ENCODE peak calls at places on chromosomes 1 and 21, in four cellular contexts. One of them, this sample, is unnamed.
A peak's percentile ranks its signal among the peaks of the same experiment; 100 is the strongest.

GRCh38 chr1:117188268-117189108 is 22.2 kb downstream of the VTCN1 start:
- DNase-seq in stimulated activated CD4-positive, alpha-beta T cell treated with anti-CD3 and anti-CD28 coated beads, Interleukin-1b, Interleukin-23, amount 100 ng/mL, for 24 hours: no peak
- DNase-seq in activated CD8-positive, alpha-beta T cell treated with anti-CD3 and anti-CD28 coated beads for 36 hours: no peak
- DNase-seq in occipital lobe: no peak
- DNase-seq in this sample: no peak

GRCh38 chr21:33362044-33362555 is 37.3 kb downstream of the IFNAR1 start:
- DNase-seq in stimulated activated CD4-positive, alpha-beta T cell treated with anti-CD3 and anti-CD28 coated beads, Interleukin-1b, Interleukin-23, amount 100 ng/mL, for 24 hours: no peak
- DNase-seq in activated CD8-positive, alpha-beta T cell treated with anti-CD3 and anti-CD28 coated beads for 36 hours: peak; percentile 74
- DNase-seq in occipital lobe: no peak
- DNase-seq in this sample: peak; percentile 68

GRCh38 chr1:101200513-101200912 is 36.3 kb upstream of the S1PR1 start:
- DNase-seq in stimulated activated CD4-positive, alpha-beta T cell treated with anti-CD3 and anti-CD28 coated beads, Interleukin-1b, Interleukin-23, amount 100 ng/mL, for 24 hours: no peak
- DNase-seq in activated CD8-positive, alpha-beta T cell treated with anti-CD3 and anti-CD28 coated beads for 36 hours: no peak
- DNase-seq in occipital lobe: no peak
- DNase-seq in this sample: no peak

GRCh38 chr1:168476588-168477379 is 67.0 kb downstream of the XCL2 start:
- DNase-seq in stimulated activated CD4-positive, alpha-beta T cell treated with anti-CD3 and anti-CD28 coated beads, Interleukin-1b, Interleukin-23, amount 100 ng/mL, for 24 hours: no peak
- DNase-seq in activated CD8-positive, alpha-beta T cell treated with anti-CD3 and anti-CD28 coated beads for 36 hours: no peak
- DNase-seq in occipital lobe: no peak
- DNase-seq in this sample: no peak

GRCh38 chr1:228469413-228470162 is 17.6 kb upstream of the RNF187 start:
- DNase-seq in stimulated activated CD4-positive, alpha-beta T cell treated with anti-CD3 and anti-CD28 coated beads, Interleukin-1b, Interleukin-23, amount 100 ng/mL, for 24 hours: no peak
- DNase-seq in activated CD8-positive, alpha-beta T cell treated with anti-CD3 and anti-CD28 coated beads for 36 hours: no peak
- DNase-seq in occipital lobe: no peak
- DNase-seq in this sample: no peak

GRCh38 chr1:234768569-234769283 is 158.7 kb upstream of the IRF2BP2 start:
- DNase-seq in stimulated activated CD4-positive, alpha-beta T cell treated with anti-CD3 and anti-CD28 coated beads, Interleukin-1b, Interleukin-23, amount 100 ng/mL, for 24 hours: peak; percentile 37
- DNase-seq in activated CD8-positive, alpha-beta T cell treated with anti-CD3 and anti-CD28 coated beads for 36 hours: peak; percentile 93
- DNase-seq in occipital lobe: no peak
- DNase-seq in this sample: no peak

GRCh38 chr1:162133566-162133965 is 64.1 kb downstream of the NOS1AP start:
- DNase-seq in stimulated activated CD4-positive, alpha-beta T cell treated with anti-CD3 and anti-CD28 coated beads, Interleukin-1b, Interleukin-23, amount 100 ng/mL, for 24 hours: no peak
- DNase-seq in activated CD8-positive, alpha-beta T cell treated with anti-CD3 and anti-CD28 coated beads for 36 hours: no peak
- DNase-seq in occipital lobe: no peak
- DNase-seq in this sample: no peak

GRCh38 chr1:158115126-158115525 is 65.6 kb upstream of the CD1D start:
- DNase-seq in stimulated activated CD4-positive, alpha-beta T cell treated with anti-CD3 and anti-CD28 coated beads, Interleukin-1b, Interleukin-23, amount 100 ng/mL, for 24 hours: no peak
- DNase-seq in activated CD8-positive, alpha-beta T cell treated with anti-CD3 and anti-CD28 coated beads for 36 hours: no peak
- DNase-seq in occipital lobe: no peak
- DNase-seq in this sample: no peak

This sample was measured in immature natural killer cell.